ENCODE peak calls at places on chromosomes 4 and X, in six cellular contexts. M is pancreas; S is small intestine; C is heart left ventricle; N is CD8-positive, alpha-beta memory T cell; A is IMR-90. O is an unnamed sample.

GRCh38 chr4:67736262-67736661 is 17.9 kb downstream of the GNRHR start:
- DNase-seq in M (no peak), S (no peak), C (no peak), N (no peak), A (no peak), O (no peak)

GRCh38 chrX:40105016-40105790 is 7.4 kb upstream of the BCOR start:
- DNase-seq in M (peak; percentile 67), S (no peak), C (peak; percentile 44), N (no peak), A (no peak), O (no peak)

GRCh38 chr4:99808260-99808857 is 8.3 kb upstream of the DAPP1 start:
- DNase-seq in M (peak; percentile 59), S (peak; percentile 76), C (no peak), N (peak; percentile 46), A (peak; percentile 21), O (peak; percentile 44)

GRCh38 chr4:73868206-73869129 is 725 bp upstream of the CXCL1 start:
- DNase-seq in M (no peak), S (peak; percentile 19), C (no peak), N (no peak), A (no peak), O (no peak)

GRCh38 chrX:126027229-126027628 is 138.9 kb downstream of the DCAF12L2 start:
- DNase-seq in M (no peak), S (no peak), C (no peak), N (no peak), A (no peak), O (no peak)

GRCh38 chrX:17923546-17923945 is 62.4 kb upstream of the RAI2 start:
- DNase-seq in M (no peak), S (peak; percentile 0), C (no peak), N (no peak), A (no peak), O (peak; percentile 5)

GRCh38 chr4:123568936-123569335 is 172.3 kb downstream of the SPRY1 start:
- DNase-seq in M (no peak), S (no peak), C (no peak), N (no peak), A (no peak), O (no peak)

GRCh38 chr4:129346760-129347159 is 250.8 kb downstream of the C4orf33 start:
- DNase-seq in M (no peak), S (no peak), C (no peak), N (no peak), A (no peak), O (no peak)

GRCh38 chr4:16123356-16124084 is 39.7 kb upstream of the PROM1 start:
- DNase-seq in M (no peak), S (no peak), C (no peak), N (no peak), A (no peak), O (no peak)

GRCh38 chrX:40420899-40421729 is 159.7 kb upstream of the ATP6AP2 start:
- DNase-seq in M (no peak), S (no peak), C (peak; percentile 9), N (no peak), A (no peak), O (no peak)

GRCh38 chr4:52643846-52644245 is 15.3 kb downstream of the USP46 start:
- DNase-seq in M (peak; percentile 68), S (no peak), C (peak; percentile 79), N (no peak), A (peak; percentile 78), O (no peak)

GRCh38 chr4:109701566-109702399 is 1.5 kb downstream of the CASP6 start:
- DNase-seq in M (no peak), S (peak; percentile 82), C (no peak), N (no peak), A (no peak), O (peak; percentile 57)

GRCh38 chr4:182502074-182502473 is 258.9 kb downstream of the TENM3 start:
- DNase-seq in M (no peak), S (no peak), C (no peak), N (no peak), A (no peak), O (no peak)

GRCh38 chr4:7928711-7929505 is 10.8 kb downstream of the AFAP1 start:
- DNase-seq in M (no peak), S (no peak), C (no peak), N (no peak), A (no peak), O (no peak)

GRCh38 chr4:10276152-10276551 is 159.6 kb upstream of the WDR1 start:
- DNase-seq in M (no peak), S (no peak), C (no peak), N (no peak), A (no peak), O (no peak)

GRCh38 chr4:68304731-68305130 is 45.2 kb downstream of the YTHDC1 start:
- DNase-seq in M (no peak), S (no peak), C (no peak), N (no peak), A (no peak), O (no peak)

GRCh38 chrX:150156615-150157014 is 206.5 kb upstream of the MAMLD1 start:
- DNase-seq in M (no peak), S (no peak), C (no peak), N (no peak), A (no peak), O (no peak)

GRCh38 chr4:84401669-84402068 is 97.4 kb downstream of the NKX6-1 start:
- DNase-seq in M (no peak), S (no peak), C (no peak), N (no peak), A (no peak), O (no peak)

GRCh38 chr4:4680758-4681157 is 138.9 kb upstream of the STX18 start:
- DNase-seq in M (no peak), S (no peak), C (no peak), N (no peak), A (no peak), O (no peak)

GRCh38 chr4:14916554-14917304 is 85.6 kb upstream of the CPEB2 start:
- DNase-seq in M (no peak), S (no peak), C (peak; percentile 39), N (no peak), A (peak; percentile 84), O (no peak)

GRCh38 chr4:186105721-186106335 is 1.3 kb downstream of the FAM149A start:
- DNase-seq in M (no peak), S (peak; percentile 82), C (no peak), N (no peak), A (no peak), O (no peak)

GRCh38 chr4:89674876-89675459 is 162.0 kb downstream of the SNCA start:
- DNase-seq in M (no peak), S (no peak), C (no peak), N (no peak), A (no peak), O (no peak)

GRCh38 chr4:174120446-174121142 is 162.9 kb downstream of the FBXO8 start:
- DNase-seq in M (peak; percentile 24), S (peak; percentile 32), C (peak; percentile 53), N (no peak), A (peak; percentile 72), O (no peak)

GRCh38 chrX:13285693-13286092 is 34.2 kb downstream of the ATXN3L start:
- DNase-seq in M (no peak), S (no peak), C (no peak), N (no peak), A (no peak), O (no peak)

GRCh38 chrX:13281289-13281688 is 38.6 kb downstream of the ATXN3L start:
- DNase-seq in M (no peak), S (no peak), C (no peak), N (no peak), A (no peak), O (no peak)

GRCh38 chrX:13285229-13285628 is 34.6 kb downstream of the ATXN3L start:
- DNase-seq in M (no peak), S (no peak), C (no peak), N (no peak), A (no peak), O (no peak)

GRCh38 chrX:13283968-13284914 is 35.6 kb downstream of the ATXN3L start:
- DNase-seq in M (no peak), S (no peak), C (no peak), N (no peak), A (peak; percentile 78), O (no peak)

DNA sequence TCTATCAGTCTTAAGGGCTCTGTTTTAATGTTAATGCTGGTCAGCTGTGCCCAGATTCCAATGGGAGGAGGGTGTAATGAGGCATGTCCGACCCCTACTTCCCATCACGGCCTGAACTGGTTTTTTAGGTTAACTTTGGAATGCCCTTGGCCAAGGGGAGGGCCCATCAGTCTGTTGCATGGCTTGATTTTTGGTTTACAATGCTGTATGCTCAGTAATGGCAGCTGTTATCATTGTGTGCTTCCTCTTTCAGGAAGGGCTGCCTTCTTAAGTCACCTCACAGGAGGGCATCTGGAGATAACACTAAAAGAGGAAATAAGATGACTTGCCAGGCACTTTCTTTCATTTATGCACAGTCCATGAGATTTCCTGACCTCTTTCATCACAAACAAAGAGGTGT is 36.3 kb downstream of the ATXN3L start:
- DNase-seq in M (no peak), S (no peak), C (no peak), N (no peak), A (no peak), O (no peak)
- H3K4me1 ChIP-seq in M (no peaks in the 10 kb centered on the region), S (peaks cover 2% of the 10 kb centered on the region), C (no peaks in the 10 kb centered on the region), N (no peaks in the 10 kb centered on the region), A (peaks cover 10% of the 10 kb centered on the region), O (no peaks in the 10 kb centered on the region)

DNA sequence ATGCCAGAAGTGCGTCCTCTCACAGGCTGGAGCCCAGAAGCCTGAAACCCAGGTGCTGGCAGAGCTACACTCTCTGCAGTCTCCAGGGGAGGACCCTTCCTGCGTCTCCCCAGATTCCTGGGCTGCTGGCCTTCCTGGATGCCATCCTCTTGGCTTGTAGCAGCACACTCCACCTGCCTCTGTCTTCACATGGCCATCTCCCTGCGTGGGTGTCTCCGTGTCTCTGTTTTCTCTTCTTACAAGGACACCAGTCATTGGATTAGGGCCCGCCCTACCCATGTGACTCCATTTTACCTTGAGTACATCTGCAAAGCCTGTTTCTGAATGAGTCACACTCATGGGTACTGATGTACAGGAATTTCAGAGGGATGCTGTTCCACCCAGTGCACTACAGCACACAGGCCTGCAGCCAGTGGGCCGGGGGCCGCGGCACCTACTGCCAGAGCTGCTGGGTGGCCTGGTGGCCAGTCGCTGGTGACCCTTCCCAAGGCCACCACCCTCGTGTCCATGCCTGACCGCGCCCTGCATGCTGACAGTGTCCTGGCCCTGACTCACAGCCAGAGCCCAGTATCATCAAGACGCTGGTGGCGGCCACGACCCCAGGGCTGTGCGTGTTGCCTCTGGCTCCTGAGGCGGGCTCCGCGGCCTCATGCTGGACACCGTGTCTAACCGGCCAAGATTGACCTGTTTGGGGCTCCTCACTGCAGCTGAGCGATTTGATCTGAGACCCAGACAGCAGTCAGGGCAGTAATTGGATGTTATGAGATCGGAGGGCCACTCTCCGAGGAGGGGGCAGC is 63.6 kb upstream of the NKX1-1 start:
- DNase-seq in M (no peak), S (no peak), C (no peak), N (no peak), A (no peak), O (no peak)
- H3K27me3 ChIP-seq in M (peaks cover 6% of the 10 kb centered on the region), S (peaks cover 7% of the 10 kb centered on the region), C (peaks cover 32% of the 10 kb centered on the region), N (no peaks in the 10 kb centered on the region), A (peaks cover 23% of the 10 kb centered on the region), O (no peaks in the 10 kb centered on the region)

DNA sequence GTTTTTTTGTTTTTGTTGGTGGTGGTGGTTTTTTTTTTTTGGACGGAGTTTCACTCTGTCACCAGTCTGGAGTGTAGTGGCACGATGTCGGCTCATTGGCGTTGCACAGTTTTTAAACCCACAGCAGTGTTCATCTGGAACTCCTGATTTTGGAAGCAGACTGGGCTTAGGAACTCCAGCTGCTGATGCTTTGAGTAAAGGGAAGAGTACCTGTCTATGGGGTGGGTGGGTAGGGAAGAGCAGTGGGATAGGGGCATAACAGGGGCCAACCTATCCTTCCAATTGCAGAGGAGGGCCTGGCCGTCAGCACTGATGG is 2.0 kb downstream of the CD99 start:
- DNase-seq in M (no peak), S (no peak), C (no peak), N (no peak), A (no peak), O (no peak)
- H3K27ac ChIP-seq in M (no peak overlapping the region), S (no peak overlapping the region), C (peak overlapping the region; percentile 91), N (peak overlapping the region; percentile 77), A (no peak overlapping the region), O (peak overlapping the region; percentile 72)

GRCh38 chr4:48015678-48016077 is 803 bp downstream of the CNGA1 start:
- DNase-seq in M (no peak), S (no peak), C (no peak), N (no peak), A (no peak), O (no peak)
- H3K4me1 ChIP-seq in M (no peaks in the 10 kb centered on the region), S (no peaks in the 10 kb centered on the region), C (peaks cover 18% of the 10 kb centered on the region), N (peaks cover 11% of the 10 kb centered on the region), A (no peaks in the 10 kb centered on the region), O (peaks cover 18% of the 10 kb centered on the region)

O was measured in CD4-positive, CD25-positive, alpha-beta regulatory T cell.